ENCODE peak calls at places on chromosomes 4 and X, in five cellular contexts. G, F, C, W and N are unnamed samples.

GRCh38 chr4:37762294-37763163 is 64.0 kb upstream of the PGM2 start:
- DNase-seq in C (no peak), W (no peak), F (no peak), G (no peak), N (no peak)

GRCh38 chrX:30642642-30643041 is 10.6 kb upstream of the GK start:
- DNase-seq in G (no peak), C (no peak), W (no peak), F (no peak), N (no peak)

GRCh38 chr4:25816591-25817058 is 46.2 kb downstream of the SEL1L3 start:
- DNase-seq in G (no peak), C (no peak), F (no peak), W (no peak), N (no peak)

GRCh38 chr4:128166982-128167381 is 105.9 kb downstream of the LARP1B start:
- DNase-seq in W (no peak), C (no peak), G (no peak), F (no peak), N (no peak)

GRCh38 chrX:341541-342101 is 23.0 kb upstream of the GTPBP6 start:
- DNase-seq in G (no peak), C (no peak), W (peak; percentile 32), F (no peak), N (no peak)

GRCh38 chrX:10988653-10989052 is 122.5 kb upstream of the HCCS start:
- DNase-seq in F (no peak), G (no peak), W (no peak), C (no peak), N (no peak)

GRCh38 chrX:45508459-45508858 is 307.8 kb upstream of the DIPK2B start:
- DNase-seq in G (no peak), F (no peak), W (no peak), C (no peak), N (no peak)

GRCh38 chrX:53088136-53088974 is 5.6 kb upstream of the KANTR start:
- DNase-seq in G (peak; percentile 68), F (peak; percentile 61), W (peak; percentile 87), C (peak; percentile 59), N (no peak)

GRCh38 chr4:7323872-7324650 is 110.7 kb downstream of the PSAPL1 start:
- DNase-seq in W (peak; percentile 29), F (no peak), G (no peak), C (peak; percentile 87), N (no peak)